ENCODE peak calls at places on chromosomes 16 and 17, in four cellular contexts. P, G, O and N are unnamed samples.

GRCh38 chr17:45147581-45148182 is 593 bp upstream of the HEXIM1 start:
- DNase-seq in P (peak), G (peak), O (peak), N (peak)

GRCh38 chr17:19448341-19449268 is 37.6 kb downstream of the RNF112 start:
- DNase-seq in P (no peak), G (no peak), O (peak), N (peak)

GRCh38 chr16:30977502-30977901 is 7.5 kb upstream of the HSD3B7 start:
- DNase-seq in P (no peak), G (no peak), O (no peak), N (no peak)

GRCh38 chr17:2905269-2905668 is 109.0 kb downstream of the RAP1GAP2 start:
- DNase-seq in P (no peak), G (no peak), O (no peak), N (no peak)

GRCh38 chr17:81731271-81731670 is 19.2 kb downstream of the SLC25A10 start:
- DNase-seq in P (no peak), G (no peak), O (no peak), N (no peak)

GRCh38 chr17:82418001-82418986 is at the start of the genes HEXD and OGFOD3:
- DNase-seq in P (peak), G (peak), O (peak), N (peak)

GRCh38 chr16:2856061-2856670 is 1.8 kb downstream of the PRSS22 start:
- DNase-seq in P (no peak), G (no peak), O (no peak), N (no peak)

GRCh38 chr17:10614536-10615155 is 42.5 kb downstream of the MYH3 start:
- DNase-seq in P (peak), G (no peak), O (no peak), N (no peak)

GRCh38 chr17:76376318-76377133 is 7.9 kb upstream of the SPHK1 start:
- DNase-seq in P (no peak), G (no peak), O (no peak), N (no peak)

GRCh38 chr16:30491744-30492308 is 19.3 kb downstream of the ITGAL start:
- DNase-seq in P (no peak), G (no peak), O (peak), N (no peak)

GRCh38 chr16:87425941-87426340 is 33.8 kb downstream of the MAP1LC3B start:
- DNase-seq in P (no peak), G (no peak), O (no peak), N (no peak)

GRCh38 chr17:173064-173911 is 8.2 kb downstream of the DOC2B start:
- DNase-seq in P (no peak), G (no peak), O (no peak), N (no peak)

GRCh38 chr17:43790311-43790940 is 10.2 kb downstream of the CFAP97D1 start:
- DNase-seq in P (no peak), G (no peak), O (no peak), N (peak)

GRCh38 chr17:75571197-75571884 is 16.3 kb upstream of the MYO15B start:
- DNase-seq in P (no peak), G (no peak), O (no peak), N (no peak)

GRCh38 chr17:42618442-42619150 is 9.1 kb downstream of the TUBG1 start:
- DNase-seq in P (peak), G (no peak), O (no peak), N (no peak)

GRCh38 chr17:7846063-7846735 is 8.7 kb upstream of the TMEM88 start:
- DNase-seq in P (no peak), G (no peak), O (no peak), N (no peak)

GRCh38 chr17:17419621-17420020 is 57.2 kb upstream of the MED9 start:
- DNase-seq in P (no peak), G (no peak), O (no peak), N (peak)

GRCh38 chr16:22291860-22292692 is 5.1 kb upstream of the POLR3E start:
- DNase-seq in P (no peak), G (no peak), O (no peak), N (no peak)

GRCh38 chr16:75943705-75944514 is 217.6 kb upstream of the CPHXL start:
- DNase-seq in P (no peak), G (no peak), O (no peak), N (no peak)